ENCODE peak calls at places on chromosomes 5 and 9, in five cellular contexts. One of them, this sample, is unnamed. For H3K4me1, the result is how much of the 10 kb centered on the place peaks cover.

GRCh38 chr5:179906795-179907569 is 715 bp downstream of the TBC1D9B start:
- DNase-seq in HCT116: no peak
- DNase-seq in tibial artery: no peak
- DNase-seq in Peyer's patch: peak
- DNase-seq in psoas muscle: peak
- DNase-seq in this sample: no peak

GRCh38 chr9:21395778-21396717 is 10.8 kb upstream of the IFNA2 start:
- DNase-seq in HCT116: peak
- DNase-seq in tibial artery: peak
- DNase-seq in Peyer's patch: peak
- DNase-seq in psoas muscle: peak
- DNase-seq in this sample: no peak

GRCh38 chr9:13445123-13445522 is 165.6 kb upstream of the MPDZ start:
- DNase-seq in HCT116: no peak
- DNase-seq in tibial artery: no peak
- DNase-seq in Peyer's patch: no peak
- DNase-seq in psoas muscle: no peak
- DNase-seq in this sample: no peak

GRCh38 chr5:180067986-180068385 is 3.6 kb downstream of the RNF130 start:
- DNase-seq in HCT116: no peak
- DNase-seq in tibial artery: no peak
- DNase-seq in Peyer's patch: no peak
- DNase-seq in psoas muscle: no peak
- DNase-seq in this sample: no peak

GRCh38 chr5:68709229-68709628 is 384.6 kb upstream of the SLC30A5 start:
- DNase-seq in HCT116: no peak
- DNase-seq in tibial artery: no peak
- DNase-seq in Peyer's patch: no peak
- DNase-seq in psoas muscle: peak
- DNase-seq in this sample: no peak

GRCh38 chr5:89445106-89445745 is 562.2 kb upstream of the MEF2C start:
- DNase-seq in HCT116: no peak
- DNase-seq in tibial artery: no peak
- DNase-seq in Peyer's patch: no peak
- DNase-seq in psoas muscle: no peak
- DNase-seq in this sample: no peak

GRCh38 chr5:107705390-107706014 is 34.8 kb upstream of the EFNA5 start:
- DNase-seq in HCT116: no peak
- DNase-seq in tibial artery: no peak
- DNase-seq in Peyer's patch: no peak
- DNase-seq in psoas muscle: no peak
- DNase-seq in this sample: no peak

GRCh38 chr5:68261174-68262021 is 45.8 kb downstream of the PIK3R1 start:
- DNase-seq in HCT116: no peak
- DNase-seq in tibial artery: no peak
- DNase-seq in Peyer's patch: no peak
- DNase-seq in psoas muscle: no peak
- DNase-seq in this sample: no peak

GRCh38 chr5:153895266-153895665 is 143.4 kb downstream of the FAM114A2 start:
- DNase-seq in HCT116: no peak
- DNase-seq in tibial artery: no peak
- DNase-seq in Peyer's patch: no peak
- DNase-seq in psoas muscle: no peak
- DNase-seq in this sample: no peak

GRCh38 chr9:79471577-79472543 is 99.9 kb upstream of the TLE4 start:
- DNase-seq in HCT116: no peak
- DNase-seq in tibial artery: peak
- DNase-seq in Peyer's patch: no peak
- DNase-seq in psoas muscle: peak
- DNase-seq in this sample: peak

GRCh38 chr5:126445502-126446174 is 22.4 kb downstream of the GRAMD2B start:
- DNase-seq in HCT116: peak
- DNase-seq in tibial artery: no peak
- DNase-seq in Peyer's patch: no peak
- DNase-seq in psoas muscle: no peak
- DNase-seq in this sample: no peak

GRCh38 chr5:95668728-95669127 is 14.1 kb downstream of the SPATA9 start:
- DNase-seq in HCT116: no peak
- DNase-seq in tibial artery: no peak
- DNase-seq in Peyer's patch: no peak
- DNase-seq in psoas muscle: no peak
- DNase-seq in this sample: no peak

GRCh38 chr5:40071870-40072269 is 607.8 kb upstream of the PTGER4 start:
- DNase-seq in HCT116: no peak
- DNase-seq in tibial artery: no peak
- DNase-seq in Peyer's patch: no peak
- DNase-seq in psoas muscle: no peak
- DNase-seq in this sample: no peak

GRCh38 chr9:92097997-92098482 is 17.2 kb downstream of the SPTLC1 start:
- DNase-seq in HCT116: peak
- DNase-seq in tibial artery: no peak
- DNase-seq in Peyer's patch: peak
- DNase-seq in psoas muscle: peak
- DNase-seq in this sample: peak

GRCh38 chr5:29077451-29077850 is 2039.1 kb upstream of the CDH9 start:
- DNase-seq in HCT116: no peak
- DNase-seq in tibial artery: no peak
- DNase-seq in Peyer's patch: no peak
- DNase-seq in psoas muscle: no peak
- DNase-seq in this sample: no peak

GRCh38 chr5:127088226-127088625 is 14.9 kb upstream of the C5orf63 start:
- DNase-seq in HCT116: no peak
- DNase-seq in tibial artery: no peak
- DNase-seq in Peyer's patch: no peak
- DNase-seq in psoas muscle: peak
- DNase-seq in this sample: no peak

DNA sequence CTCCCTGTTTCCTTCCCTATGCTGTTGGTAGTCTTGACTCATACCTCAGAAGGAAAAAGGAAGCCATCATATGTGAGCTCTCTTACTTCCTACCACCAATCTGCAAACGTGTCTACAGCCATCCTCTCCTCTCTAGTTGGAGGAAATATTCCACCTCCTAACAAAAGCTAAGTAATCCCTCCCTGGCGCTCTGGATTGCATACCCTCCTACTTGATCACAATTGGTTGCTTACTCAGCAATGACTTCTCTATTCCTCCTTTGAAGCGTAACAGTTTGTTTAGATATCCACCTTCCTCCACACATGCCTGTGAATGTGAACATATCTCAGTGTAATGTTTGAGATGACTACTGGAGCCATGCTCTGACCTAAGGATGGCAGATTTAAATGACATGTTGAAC is 18.2 kb downstream of the RUSC2 start:
- DNase-seq in HCT116: no peak
- DNase-seq in tibial artery: no peak
- DNase-seq in Peyer's patch: no peak
- DNase-seq in psoas muscle: no peak
- DNase-seq in this sample: no peak
- H3K4me1 ChIP-seq in HCT116: under half
- H3K4me1 ChIP-seq in tibial artery: under half
- H3K4me1 ChIP-seq in Peyer's patch: under half
- H3K4me1 ChIP-seq in psoas muscle: half or more
- H3K4me1 ChIP-seq in this sample: under half

DNA sequence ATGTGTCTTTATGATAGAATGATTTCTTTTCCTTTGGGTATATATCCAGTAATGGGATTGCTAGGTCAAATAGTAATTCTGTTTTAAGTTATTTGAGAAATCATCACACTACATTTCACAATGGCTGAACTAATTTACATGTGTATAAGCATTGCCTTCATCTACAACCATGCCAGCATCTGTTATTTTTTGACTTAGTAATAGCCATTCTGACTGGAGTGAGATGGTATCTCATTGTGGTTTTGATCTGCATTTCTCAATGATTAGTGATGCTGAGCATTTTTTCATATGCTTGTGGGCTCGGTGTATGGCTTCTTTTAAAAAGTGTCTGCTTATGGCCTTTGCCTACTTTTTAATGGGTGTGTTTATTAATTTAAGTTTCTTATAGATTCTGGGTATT is 102.3 kb upstream of the CCDC112 start:
- DNase-seq in HCT116: no peak
- DNase-seq in tibial artery: no peak
- DNase-seq in Peyer's patch: no peak
- DNase-seq in psoas muscle: no peak
- DNase-seq in this sample: no peak
- H3K27ac ChIP-seq in HCT116: no peak
- H3K27ac ChIP-seq in tibial artery: no peak
- H3K27ac ChIP-seq in Peyer's patch: no peak
- H3K27ac ChIP-seq in psoas muscle: no peak
- H3K27ac ChIP-seq in this sample: no peak

GRCh38 chr9:119884411-119884810 is 515.2 kb upstream of the BRINP1 start:
- DNase-seq in HCT116: no peak
- DNase-seq in tibial artery: no peak
- DNase-seq in Peyer's patch: no peak
- DNase-seq in psoas muscle: no peak
- DNase-seq in this sample: no peak
- TF ChIP-seq CTCF in HCT116: no peak
- TF ChIP-seq CTCF in tibial artery: no peak
- TF ChIP-seq CTCF in Peyer's patch: no peak
- TF ChIP-seq CTCF in psoas muscle: no peak
- TF ChIP-seq CTCF in this sample: no peak

GRCh38 chr5:177357459-177358332 is at the start of gene RGS14:
- DNase-seq in HCT116: no peak
- DNase-seq in tibial artery: no peak
- DNase-seq in Peyer's patch: no peak
- DNase-seq in psoas muscle: peak
- DNase-seq in this sample: peak

GRCh38 chr5:177358333-177358939 is 712 bp downstream of the RGS14 start:
- DNase-seq in HCT116: no peak
- DNase-seq in tibial artery: no peak
- DNase-seq in Peyer's patch: no peak
- DNase-seq in psoas muscle: no peak
- DNase-seq in this sample: no peak

GRCh38 chr5:177361418-177362101 is 3.8 kb downstream of the RGS14 start:
- DNase-seq in HCT116: no peak
- DNase-seq in tibial artery: no peak
- DNase-seq in Peyer's patch: no peak
- DNase-seq in psoas muscle: no peak
- DNase-seq in this sample: no peak

GRCh38 chr5:177359860-177360259 is 2.1 kb downstream of the RGS14 start:
- DNase-seq in HCT116: no peak
- DNase-seq in tibial artery: no peak
- DNase-seq in Peyer's patch: no peak
- DNase-seq in psoas muscle: no peak
- DNase-seq in this sample: no peak

DNA sequence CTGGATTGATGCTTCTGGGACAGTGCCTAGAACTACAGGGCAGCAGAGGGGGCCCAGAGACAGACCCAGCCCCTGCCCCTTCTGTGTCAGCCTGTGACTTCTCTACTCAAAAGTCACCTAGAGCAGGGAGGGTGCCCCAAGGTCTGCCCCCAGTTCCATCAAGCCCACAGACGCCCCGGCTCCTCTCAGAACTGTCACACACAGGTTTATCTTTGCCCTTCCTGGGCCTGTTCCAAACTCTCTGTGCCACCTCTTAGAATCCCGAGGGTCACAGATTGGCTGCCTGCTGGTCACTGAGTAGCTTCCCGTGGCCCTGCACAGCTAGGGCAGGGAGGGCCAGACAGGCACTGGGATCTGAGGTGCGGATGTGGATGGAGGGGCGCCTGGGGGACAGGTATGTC is 1.7 kb downstream of the RGS14 start:
- DNase-seq in HCT116: no peak
- DNase-seq in tibial artery: no peak
- DNase-seq in Peyer's patch: no peak
- DNase-seq in psoas muscle: no peak
- DNase-seq in this sample: no peak
- H3K4me1 ChIP-seq in HCT116: under half
- H3K4me1 ChIP-seq in tibial artery: under half
- H3K4me1 ChIP-seq in Peyer's patch: under half
- H3K4me1 ChIP-seq in psoas muscle: under half
- H3K4me1 ChIP-seq in this sample: under half

This sample was measured in lung.